ENCODE peak calls at places on chromosome 14, in four cellular contexts. S, F, E and G are unnamed samples.

GRCh38 chr14:76057914-76058313 is 72.4 kb downstream of the IFT43 start:
- DNase-seq in S (no peak), F (no peak), E (no peak), G (no peak)

GRCh38 chr14:29930283-29930682 is 2.6 kb upstream of the PRKD1 start:
- DNase-seq in S (peak; percentile 33), F (no peak), E (no peak), G (peak; percentile 21)

GRCh38 chr14:75126121-75126544 is 715 bp downstream of the NEK9 start:
- DNase-seq in S (peak; percentile 52), F (no peak), E (no peak), G (no peak)

GRCh38 chr14:73472182-73473114 is 14.1 kb upstream of the NUMB start:
- DNase-seq in S (peak; percentile 75), F (peak; percentile 51), E (peak; percentile 71), G (peak; percentile 85)

GRCh38 chr14:101196795-101197590 is 293.5 kb upstream of the RTL1 start:
- DNase-seq in S (no peak), F (no peak), E (peak; percentile 43), G (no peak)

GRCh38 chr14:28163261-28163660 is 603.3 kb upstream of the FOXG1 start:
- DNase-seq in S (no peak), F (no peak), E (no peak), G (no peak)

GRCh38 chr14:74176404-74176788 is 62.9 kb upstream of the VSX2 start:
- DNase-seq in S (peak; percentile 6), F (no peak), E (no peak), G (no peak)

GRCh38 chr14:32039401-32039800 is 37.7 kb upstream of the ARHGAP5 start:
- DNase-seq in S (peak; percentile 11), F (no peak), E (no peak), G (no peak)

GRCh38 chr14:99121027-99121875 is 150.7 kb downstream of the BCL11B start:
- DNase-seq in S (no peak), F (no peak), E (no peak), G (no peak)

GRCh38 chr14:59969319-59969718 is 49.4 kb downstream of the LRRC9 start:
- DNase-seq in S (peak; percentile 67), F (no peak), E (no peak), G (peak; percentile 53)

GRCh38 chr14:35435177-35435576 is 30.6 kb upstream of the NFKBIA start:
- DNase-seq in S (peak; percentile 31), F (no peak), E (no peak), G (no peak)

GRCh38 chr14:100709252-100709955 is 17.3 kb upstream of the DLK1 start:
- DNase-seq in S (peak; percentile 53), F (no peak), E (peak; percentile 75), G (peak; percentile 74)

GRCh38 chr14:67555518-67556090 is 22.5 kb downstream of the PLEKHH1 start:
- DNase-seq in S (no peak), F (no peak), E (no peak), G (no peak)

DNA sequence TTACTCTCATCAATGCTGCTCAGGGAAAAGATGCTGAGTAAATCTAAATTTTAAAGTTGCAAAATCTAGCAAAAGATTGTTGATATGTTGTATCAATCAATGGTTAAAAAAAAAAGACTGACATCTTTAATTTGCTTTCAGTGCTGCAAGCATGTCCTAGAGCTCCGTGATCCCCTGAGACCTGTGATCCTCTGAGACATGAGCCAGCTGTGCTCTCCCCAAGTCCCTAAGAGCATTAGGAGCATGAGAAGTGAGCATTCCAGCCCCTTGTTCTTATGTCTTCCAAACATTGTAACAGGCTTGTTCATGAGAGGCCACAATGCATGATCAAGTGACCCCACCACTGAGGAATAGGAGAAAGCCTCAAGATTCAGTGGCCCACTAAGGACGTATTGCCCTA is 116.6 kb downstream of the DAD1 start:
- DNase-seq in S (no peak), F (no peak), E (no peak), G (no peak)
- H3K4me1 ChIP-seq in S (peaks cover 6% of the 10 kb centered on the region), F (no peaks in the 10 kb centered on the region), E (peaks cover 4% of the 10 kb centered on the region), G (peaks cover 40% of the 10 kb centered on the region)

GRCh38 chr14:103520657-103521437 is 1.8 kb downstream of the CKB start:
- DNase-seq in S (peak; percentile 76), F (peak; percentile 46), E (peak; percentile 94), G (peak; percentile 89)

GRCh38 chr14:103523583-103523969 is 946 bp upstream of the CKB start:
- DNase-seq in S (no peak), F (no peak), E (no peak), G (no peak)

GRCh38 chr14:103522649-103523582 is at the start of gene CKB:
- DNase-seq in S (peak; percentile 71), F (no peak), E (peak; percentile 91), G (peak; percentile 82)

GRCh38 chr14:103521438-103521961 is 1.1 kb downstream of the CKB start:
- DNase-seq in S (no peak), F (no peak), E (peak; percentile 70), G (peak; percentile 58)

DNA sequence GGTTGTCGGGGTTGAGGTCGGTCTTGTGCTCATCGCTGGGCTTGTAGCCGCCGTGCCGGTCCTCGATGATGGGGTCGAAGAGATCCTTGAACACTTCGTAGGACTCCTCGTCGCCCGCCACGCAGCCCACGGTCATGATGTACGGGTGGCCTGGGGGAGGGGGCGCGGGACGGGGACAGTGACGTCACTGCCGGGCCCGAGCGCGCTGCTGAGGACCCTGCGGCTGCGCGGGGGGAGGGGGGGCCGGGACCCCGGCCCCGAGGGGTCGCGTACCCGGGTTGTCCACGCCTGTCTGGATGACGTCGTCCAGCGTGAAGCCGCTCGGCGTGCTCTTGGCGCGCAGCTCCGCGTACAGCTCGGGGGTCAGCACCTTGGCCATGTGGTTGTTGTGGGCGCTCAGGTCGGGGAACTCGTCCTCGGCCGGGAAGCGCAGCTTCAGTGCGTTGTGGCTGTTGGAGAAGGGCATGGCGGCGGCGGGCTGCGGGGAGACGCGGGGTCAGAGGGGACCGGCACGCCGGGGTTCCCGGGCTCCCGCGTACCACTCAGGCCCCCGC is 525 bp downstream of the CKB start:
- DNase-seq in S (peak; percentile 43), F (no peak), E (peak; percentile 66), G (peak; percentile 39)
- H3K9me3 ChIP-seq in S (no peaks in the 10 kb centered on the region), F (no peaks in the 10 kb centered on the region), E (no peaks in the 10 kb centered on the region), G (no peaks in the 10 kb centered on the region)

GRCh38 chr14:102898776-102899515 is 23.5 kb upstream of the AMN start:
- DNase-seq in S (no peak), F (no peak), E (no peak), G (no peak)
- H3K9ac ChIP-seq in S (no peak overlapping the region), F (no peak overlapping the region), E (no peak overlapping the region), G (no peak overlapping the region)

DNA sequence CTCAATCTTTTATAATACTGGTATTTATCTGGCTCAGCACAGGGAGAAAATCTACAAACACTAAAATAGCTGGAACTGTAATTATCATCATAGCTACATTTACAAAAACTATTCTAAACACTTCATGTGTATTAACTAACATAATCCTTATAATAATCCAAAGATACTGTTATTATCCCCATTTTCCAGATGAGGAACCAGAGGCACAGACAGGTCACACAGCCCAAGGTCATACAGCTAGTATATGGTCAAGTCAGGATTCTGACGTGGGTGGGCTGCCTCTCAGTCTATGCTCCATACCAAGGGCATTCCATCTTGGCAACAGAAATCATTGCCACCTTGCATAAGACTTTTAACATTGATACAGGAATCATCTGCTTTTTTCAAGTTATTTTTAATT is 11.4 kb downstream of the FERMT2 start:
- DNase-seq in S (no peak), F (no peak), E (no peak), G (no peak)
- H3K4me1 ChIP-seq in S (peaks cover 1% of the 10 kb centered on the region), F (no peaks in the 10 kb centered on the region), E (peaks cover 17% of the 10 kb centered on the region), G (peaks cover 64% of the 10 kb centered on the region)

DNA sequence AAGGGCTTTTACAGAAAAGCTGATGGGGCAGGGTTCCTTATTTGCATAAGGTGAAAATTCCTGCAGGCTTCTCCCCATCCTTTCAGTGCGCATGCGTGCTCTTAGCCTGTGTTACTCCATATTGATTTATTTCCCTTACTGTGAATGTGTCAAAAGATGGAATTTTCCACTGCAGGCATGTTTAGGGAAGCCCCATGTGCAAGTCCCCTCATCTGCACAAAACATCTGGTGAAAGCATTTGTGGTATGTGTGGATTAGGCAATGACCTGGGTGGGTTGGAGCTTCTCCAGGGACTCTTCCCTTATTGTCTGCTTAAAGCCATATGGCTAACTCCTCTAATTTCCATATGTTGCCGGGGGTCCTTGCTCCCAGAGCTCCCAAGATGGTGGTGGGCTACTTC is 912.6 kb upstream of the LRFN5 start:
- DNase-seq in S (peak; percentile 50), F (no peak), E (no peak), G (no peak)
- H3K9me3 ChIP-seq in S (no peaks in the 10 kb centered on the region), F (no peaks in the 10 kb centered on the region), E (no peaks in the 10 kb centered on the region), G (no peaks in the 10 kb centered on the region)